ENCODE peak calls at places on chromosomes 7 and 10, in four cellular contexts. S, X, M and B are unnamed samples.

GRCh38 chr7:139946539-139946938 is 116.2 kb downstream of the PARP12 start:
- DNase-seq in S (no peak), X (no peak), M (no peak), B (no peak)

GRCh38 chr10:55174419-55174818 is 373.4 kb upstream of the PCDH15 start:
- DNase-seq in X (peak), M (no peak), S (peak), B (no peak)

GRCh38 chr7:64888561-64888900 is 14.5 kb upstream of the ZNF273 start:
- DNase-seq in M (no peak), X (peak), S (no peak), B (no peak)

GRCh38 chr10:117159390-117159789 is 21.3 kb upstream of the VAX1 start:
- DNase-seq in M (no peak), X (no peak), S (no peak), B (no peak)

GRCh38 chr7:139691253-139691781 is 86.5 kb downstream of the HIPK2 start:
- DNase-seq in X (no peak), S (no peak), M (no peak), B (no peak)

GRCh38 chr10:61742812-61743211 is 80.1 kb downstream of the CABCOCO1 start:
- DNase-seq in S (no peak), X (no peak), M (no peak), B (no peak)

GRCh38 chr10:52778511-52779392 is 6.2 kb upstream of the MBL2 start:
- DNase-seq in X (peak), M (no peak), S (no peak), B (no peak)

GRCh38 chr10:77005901-77006300 is 631.7 kb downstream of the KCNMA1 start:
- DNase-seq in X (no peak), M (no peak), S (no peak), B (no peak)

GRCh38 chr7:24752073-24752800 is 5.0 kb downstream of the GSDME start:
- DNase-seq in X (no peak), S (no peak), M (no peak), B (no peak)

GRCh38 chr10:16698457-16698856 is 118.8 kb downstream of the RSU1 start:
- DNase-seq in M (no peak), X (no peak), S (no peak), B (no peak)

GRCh38 chr10:130720235-130720634 is 584.0 kb downstream of the GLRX3 start:
- DNase-seq in S (no peak), X (no peak), M (no peak), B (no peak)

GRCh38 chr7:41085244-41085643 is 617.6 kb downstream of the INHBA start:
- DNase-seq in X (no peak), S (no peak), M (no peak), B (peak)

GRCh38 chr10:72175166-72175565 is 40.6 kb upstream of the ANAPC16 start:
- DNase-seq in M (no peak), X (no peak), S (no peak), B (peak)

GRCh38 chr10:77513783-77514331 is 123.8 kb downstream of the KCNMA1 start:
- DNase-seq in S (peak), M (peak), X (peak), B (peak)

GRCh38 chr7:134798155-134798554 is 18.7 kb downstream of the CALD1 start:
- DNase-seq in S (no peak), X (no peak), M (no peak), B (no peak)

GRCh38 chr7:16267953-16268820 is 153.2 kb downstream of the CRPPA start:
- DNase-seq in S (no peak), X (no peak), M (no peak), B (no peak)